ENCODE peak calls at places on chromosomes 6 and 20, in six cellular contexts. W, Z, I, Q, A and M are unnamed samples.

GRCh38 chr20:32762754-32763201 is 593 bp downstream of the DNMT3B start:
- DNase-seq in W (no peak), Z (no peak), I (no peak), Q (no peak), A (no peak), M (peak)

GRCh38 chr20:48012401-48012974 is 227.2 kb upstream of the SULF2 start:
- DNase-seq in W (no peak), Z (no peak), I (no peak), Q (no peak), A (no peak), M (peak)

GRCh38 chr6:156534594-156534993 is 242.6 kb upstream of the ARID1B start:
- DNase-seq in W (no peak), Z (no peak), I (no peak), Q (no peak), A (no peak), M (no peak)

GRCh38 chr6:105301756-105302616 is 100.9 kb downstream of the PREP start:
- DNase-seq in W (no peak), Z (no peak), I (no peak), Q (no peak), A (no peak), M (no peak)

GRCh38 chr6:162705736-162706135 is 21.8 kb downstream of the PRKN start:
- DNase-seq in W (no peak), Z (no peak), I (no peak), Q (no peak), A (no peak), M (no peak)

GRCh38 chr6:139369068-139369467 is 5.4 kb downstream of the CITED2 start:
- DNase-seq in W (no peak), Z (no peak), I (no peak), Q (no peak), A (no peak), M (peak)

GRCh38 chr6:41966961-41967311 is 25.3 kb upstream of the CCND3 start:
- DNase-seq in W (no peak), Z (no peak), I (no peak), Q (no peak), A (no peak), M (no peak)

GRCh38 chr6:112029045-112029822 is 24.7 kb upstream of the CCN6 start:
- DNase-seq in W (peak), Z (peak), I (peak), Q (peak), A (no peak), M (peak)

GRCh38 chr6:159722655-159723054 is 4.7 kb upstream of the WTAP start:
- DNase-seq in W (no peak), Z (no peak), I (no peak), Q (no peak), A (no peak), M (no peak)

GRCh38 chr6:26554669-26555504 is 16.7 kb downstream of the HMGN4 start:
- DNase-seq in W (peak), Z (no peak), I (no peak), Q (peak), A (no peak), M (peak)

GRCh38 chr6:134826889-134827737 is 122.8 kb downstream of the ALDH8A1 start:
- DNase-seq in W (no peak), Z (no peak), I (no peak), Q (peak), A (no peak), M (no peak)

GRCh38 chr6:130967502-130968469 is 95.3 kb downstream of the EPB41L2 start:
- DNase-seq in W (no peak), Z (no peak), I (no peak), Q (no peak), A (no peak), M (peak)

GRCh38 chr6:42131531-42131930 is 10.9 kb downstream of the C6orf132 start:
- DNase-seq in W (no peak), Z (no peak), I (no peak), Q (peak), A (no peak), M (peak)

GRCh38 chr6:169221264-169221663 is 32.4 kb downstream of the THBS2 start:
- DNase-seq in W (no peak), Z (no peak), I (no peak), Q (no peak), A (no peak), M (no peak)

GRCh38 chr6:44805239-44805849 is 417.8 kb downstream of the CDC5L start:
- DNase-seq in W (no peak), Z (no peak), I (no peak), Q (peak), A (no peak), M (no peak)

GRCh38 chr20:62766716-62767115 is 29.6 kb upstream of the MRGBP start:
- DNase-seq in W (no peak), Z (no peak), I (no peak), Q (no peak), A (no peak), M (no peak)

GRCh38 chr20:54134445-54135220 is 39.2 kb downstream of the CYP24A1 start:
- DNase-seq in W (no peak), Z (no peak), I (no peak), Q (no peak), A (no peak), M (no peak)

GRCh38 chr6:61606500-61606899 is 679.5 kb downstream of the KHDRBS2 start:
- DNase-seq in W (no peak), Z (no peak), I (no peak), Q (no peak), A (no peak), M (no peak)

GRCh38 chr6:166157930-166158617 is 9.6 kb downstream of the TBXT start:
- DNase-seq in W (no peak), Z (no peak), I (no peak), Q (no peak), A (no peak), M (no peak)

GRCh38 chr6:36028887-36029324 is 1.3 kb downstream of the MAPK14 start:
- DNase-seq in W (peak), Z (peak), I (peak), Q (peak), A (peak), M (peak)

GRCh38 chr6:31203345-31203979 is 33.0 kb upstream of the POU5F1 start:
- DNase-seq in W (no peak), Z (no peak), I (peak), Q (no peak), A (no peak), M (no peak)

GRCh38 chr6:41439524-41440418 is 104.4 kb downstream of the NCR2 start:
- DNase-seq in W (no peak), Z (no peak), I (no peak), Q (no peak), A (no peak), M (peak)

GRCh38 chr6:25157183-25157582 is 122.0 kb upstream of the CARMIL1 start:
- DNase-seq in W (no peak), Z (no peak), I (no peak), Q (no peak), A (no peak), M (no peak)

GRCh38 chr20:34401741-34402455 is 38.8 kb downstream of the ITCH start:
- DNase-seq in W (no peak), Z (no peak), I (no peak), Q (no peak), A (no peak), M (peak)

GRCh38 chr6:78770766-78771165 is 96.6 kb upstream of the IRAK1BP1 start:
- DNase-seq in W (no peak), Z (no peak), I (no peak), Q (no peak), A (no peak), M (no peak)

GRCh38 chr6:117515326-117515725 is 32.9 kb downstream of the DCBLD1 start:
- DNase-seq in W (no peak), Z (no peak), I (no peak), Q (no peak), A (no peak), M (no peak)

GRCh38 chr6:147268254-147268653 is 64.0 kb downstream of the STXBP5 start:
- DNase-seq in W (no peak), Z (no peak), I (no peak), Q (peak), A (no peak), M (no peak)

GRCh38 chr6:156687875-156688549 is 89.2 kb upstream of the ARID1B start:
- DNase-seq in W (peak), Z (peak), I (no peak), Q (peak), A (no peak), M (peak)

GRCh38 chr20:62366370-62367135 is 559 bp downstream of the LAMA5 start:
- DNase-seq in W (no peak), Z (no peak), I (no peak), Q (no peak), A (no peak), M (peak)

GRCh38 chr6:69915346-69915745 is 49.0 kb downstream of the COL19A1 start:
- DNase-seq in W (no peak), Z (no peak), I (no peak), Q (no peak), A (no peak), M (no peak)

GRCh38 chr6:142332393-142333080 is 30.7 kb downstream of the ADGRG6 start:
- DNase-seq in W (no peak), Z (no peak), I (no peak), Q (no peak), A (no peak), M (no peak)

GRCh38 chr6:75204959-75205775 is 686 bp downstream of the COL12A1 start:
- DNase-seq in W (no peak), Z (no peak), I (no peak), Q (peak), A (peak), M (no peak)

GRCh38 chr6:7185561-7185960 is 77.8 kb downstream of the RREB1 start:
- DNase-seq in W (no peak), Z (no peak), I (no peak), Q (no peak), A (no peak), M (peak)